ENCODE peak calls at places on chromosomes 7 and 10, in five cellular contexts. One of them, this sample, is unnamed.

GRCh38 chr7:76300210-76300731 is 2.2 kb upstream of the HSPB1 start:
- DNase-seq in HepG2: peak; percentile 76
- DNase-seq in GM12878: no peak
- DNase-seq in H1: no peak
- DNase-seq in K562: no peak
- DNase-seq in this sample: peak; percentile 90

GRCh38 chr7:130140551-130141160 is 64.5 kb downstream of the TMEM209 start:
- DNase-seq in HepG2: no peak
- DNase-seq in GM12878: no peak
- DNase-seq in H1: no peak
- DNase-seq in K562: no peak
- DNase-seq in this sample: no peak

GRCh38 chr7:79458796-79459195 is 5.3 kb upstream of the MAGI2 start:
- DNase-seq in HepG2: no peak
- DNase-seq in GM12878: no peak
- DNase-seq in H1: no peak
- DNase-seq in K562: no peak
- DNase-seq in this sample: no peak

GRCh38 chr10:68871731-68872342 is 29.3 kb upstream of the DDX50 start:
- DNase-seq in HepG2: peak; percentile 46
- DNase-seq in GM12878: no peak
- DNase-seq in H1: no peak
- DNase-seq in K562: no peak
- DNase-seq in this sample: no peak

GRCh38 chr7:5661941-5662340 is 119.5 kb downstream of the RNF216 start:
- DNase-seq in HepG2: no peak
- DNase-seq in GM12878: no peak
- DNase-seq in H1: no peak
- DNase-seq in K562: no peak
- DNase-seq in this sample: no peak

GRCh38 chr10:22700489-22700888 is 13.9 kb downstream of the PIP4K2A start:
- DNase-seq in HepG2: no peak
- DNase-seq in GM12878: no peak
- DNase-seq in H1: no peak
- DNase-seq in K562: no peak
- DNase-seq in this sample: no peak

GRCh38 chr10:133334495-133335237 is 2.0 kb downstream of the CALY start:
- DNase-seq in HepG2: no peak
- DNase-seq in GM12878: no peak
- DNase-seq in H1: no peak
- DNase-seq in K562: no peak
- DNase-seq in this sample: no peak

GRCh38 chr7:2970907-2971306 is 72.8 kb downstream of the CARD11 start:
- DNase-seq in HepG2: no peak
- DNase-seq in GM12878: no peak
- DNase-seq in H1: no peak
- DNase-seq in K562: no peak
- DNase-seq in this sample: no peak

GRCh38 chr10:29725133-29725720 is 90.5 kb upstream of the SVIL start:
- DNase-seq in HepG2: no peak
- DNase-seq in GM12878: no peak
- DNase-seq in H1: no peak
- DNase-seq in K562: no peak
- DNase-seq in this sample: no peak

GRCh38 chr10:47457528-47457820 is 26.4 kb downstream of the ANXA8 start:
- DNase-seq in HepG2: no peak
- DNase-seq in GM12878: no peak
- DNase-seq in H1: no peak
- DNase-seq in K562: no peak
- DNase-seq in this sample: no peak

GRCh38 chr7:29075621-29076020 is 70.7 kb downstream of the CPVL start:
- DNase-seq in HepG2: no peak
- DNase-seq in GM12878: no peak
- DNase-seq in H1: no peak
- DNase-seq in K562: no peak
- DNase-seq in this sample: no peak

GRCh38 chr10:46520941-46521340 is 35.5 kb downstream of the GPRIN2 start:
- DNase-seq in HepG2: no peak
- DNase-seq in GM12878: no peak
- DNase-seq in H1: no peak
- DNase-seq in K562: no peak
- DNase-seq in this sample: no peak

GRCh38 chr7:77954773-77955562 is 156.4 kb downstream of the PHTF2 start:
- DNase-seq in HepG2: no peak
- DNase-seq in GM12878: no peak
- DNase-seq in H1: no peak
- DNase-seq in K562: no peak
- DNase-seq in this sample: no peak

GRCh38 chr10:78212134-78212785 is 178.6 kb downstream of the RPS24 start:
- DNase-seq in HepG2: no peak
- DNase-seq in GM12878: no peak
- DNase-seq in H1: no peak
- DNase-seq in K562: no peak
- DNase-seq in this sample: no peak

GRCh38 chr7:29229946-29230345 is 35.4 kb downstream of the CHN2 start:
- DNase-seq in HepG2: no peak
- DNase-seq in GM12878: no peak
- DNase-seq in H1: no peak
- DNase-seq in K562: no peak
- DNase-seq in this sample: no peak

GRCh38 chr7:148898845-148899474 is 14.9 kb upstream of the EZH2 start:
- DNase-seq in HepG2: peak; percentile 9
- DNase-seq in GM12878: no peak
- DNase-seq in H1: no peak
- DNase-seq in K562: peak; percentile 63
- DNase-seq in this sample: no peak

DNA sequence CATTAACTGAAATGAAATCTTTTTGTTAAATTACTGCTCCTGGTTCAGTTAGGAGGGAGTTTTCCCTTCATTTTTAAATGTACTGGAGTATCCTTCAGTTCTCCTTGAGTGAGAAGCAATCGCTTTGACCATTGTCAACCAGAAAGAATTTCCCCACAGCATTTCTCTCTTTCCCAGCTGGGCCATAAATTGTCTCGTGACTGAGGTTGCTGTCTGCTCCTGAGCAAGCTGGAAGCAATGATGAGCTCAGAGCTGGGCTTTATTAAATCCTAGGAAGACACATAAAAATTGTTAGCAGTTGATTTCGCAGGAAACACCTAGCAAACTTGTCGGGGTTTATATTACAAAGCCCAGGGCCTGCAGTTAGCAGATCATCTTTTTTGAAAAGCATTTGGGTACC is 102.0 kb upstream of the INSYN2A start:
- DNase-seq in HepG2: no peak
- DNase-seq in GM12878: no peak
- DNase-seq in H1: no peak
- DNase-seq in K562: no peak
- DNase-seq in this sample: no peak
- TF ChIP-seq ATF3 in HepG2: no peak
- TF ChIP-seq ATF3 in GM12878: no peak
- TF ChIP-seq ATF3 in H1: no peak
- TF ChIP-seq ATF3 in K562: no peak
- TF ChIP-seq ATF3 in this sample: no peak

DNA sequence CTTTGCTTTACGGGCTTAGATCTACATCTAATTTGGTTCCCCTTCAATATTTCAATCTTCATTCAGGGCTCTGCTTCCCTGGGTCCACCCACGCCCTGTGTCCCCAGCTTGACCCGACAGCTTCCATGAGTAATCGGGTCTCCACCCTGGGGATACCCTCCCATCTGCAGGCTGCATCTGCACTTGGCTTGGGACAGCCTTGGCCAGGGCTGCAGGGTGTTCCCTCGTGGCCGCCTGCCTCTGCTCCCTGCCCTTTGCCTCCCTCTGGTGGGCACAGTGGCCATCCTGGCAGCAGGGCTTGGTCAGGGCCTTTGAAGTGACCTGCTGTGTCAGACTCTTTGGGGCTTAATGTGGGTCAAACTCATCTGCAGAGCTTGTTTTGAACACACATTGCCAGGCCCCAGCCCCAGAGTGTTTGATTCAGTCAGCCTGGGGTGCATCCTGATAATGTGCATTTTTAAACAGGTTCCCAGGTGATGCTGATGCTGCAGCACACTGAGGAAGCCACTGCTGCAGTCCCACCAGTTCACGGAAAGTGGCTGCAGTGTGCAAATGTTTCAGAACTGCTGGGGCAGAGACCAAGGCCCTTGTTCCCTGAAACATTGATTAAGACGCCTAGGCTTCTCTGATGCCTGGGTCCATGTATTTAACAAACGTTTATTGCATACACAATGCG is 80.7 kb upstream of the SEC61G start:
- DNase-seq in HepG2: peak; percentile 20
- DNase-seq in GM12878: no peak
- DNase-seq in H1: peak; percentile 39
- DNase-seq in K562: no peak
- DNase-seq in this sample: peak; percentile 51
- TF ChIP-seq POLR2AphosphoS5 in HepG2: no peak
- TF ChIP-seq POLR2AphosphoS5 in GM12878: no peak
- TF ChIP-seq POLR2AphosphoS5 in H1: no peak
- TF ChIP-seq POLR2AphosphoS5 in K562: no peak
- TF ChIP-seq POLR2AphosphoS5 in this sample: peak; percentile 47

DNA sequence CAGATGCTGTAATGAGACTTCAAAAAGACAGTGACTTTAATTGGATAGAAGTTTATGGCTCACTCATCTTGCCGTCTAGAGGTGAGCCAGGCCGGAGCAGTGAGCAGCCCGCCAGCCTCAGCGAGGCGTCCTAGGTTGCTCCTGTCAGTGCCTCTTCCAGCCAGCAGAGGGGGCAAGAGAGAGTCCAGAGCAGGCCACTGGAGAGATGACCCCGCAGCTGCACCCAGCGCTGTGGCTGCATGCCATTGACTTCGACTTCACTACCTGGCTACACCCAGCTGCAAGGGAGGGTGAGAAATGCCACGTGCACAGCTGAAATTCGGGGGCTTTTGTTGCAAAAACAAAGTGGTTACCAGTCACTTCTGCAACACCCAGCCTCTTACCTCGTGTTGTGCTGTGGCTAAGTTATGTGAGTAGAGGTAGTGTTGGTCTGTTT is 26.5 kb downstream of the NUB1 start:
- DNase-seq in HepG2: peak; percentile 68
- DNase-seq in GM12878: no peak
- DNase-seq in H1: peak; percentile 58
- DNase-seq in K562: peak; percentile 92
- DNase-seq in this sample: peak; percentile 48
- TF ChIP-seq ATF3 in HepG2: no peak
- TF ChIP-seq ATF3 in GM12878: no peak
- TF ChIP-seq ATF3 in H1: no peak
- TF ChIP-seq ATF3 in K562: no peak
- TF ChIP-seq ATF3 in this sample: no peak

DNA sequence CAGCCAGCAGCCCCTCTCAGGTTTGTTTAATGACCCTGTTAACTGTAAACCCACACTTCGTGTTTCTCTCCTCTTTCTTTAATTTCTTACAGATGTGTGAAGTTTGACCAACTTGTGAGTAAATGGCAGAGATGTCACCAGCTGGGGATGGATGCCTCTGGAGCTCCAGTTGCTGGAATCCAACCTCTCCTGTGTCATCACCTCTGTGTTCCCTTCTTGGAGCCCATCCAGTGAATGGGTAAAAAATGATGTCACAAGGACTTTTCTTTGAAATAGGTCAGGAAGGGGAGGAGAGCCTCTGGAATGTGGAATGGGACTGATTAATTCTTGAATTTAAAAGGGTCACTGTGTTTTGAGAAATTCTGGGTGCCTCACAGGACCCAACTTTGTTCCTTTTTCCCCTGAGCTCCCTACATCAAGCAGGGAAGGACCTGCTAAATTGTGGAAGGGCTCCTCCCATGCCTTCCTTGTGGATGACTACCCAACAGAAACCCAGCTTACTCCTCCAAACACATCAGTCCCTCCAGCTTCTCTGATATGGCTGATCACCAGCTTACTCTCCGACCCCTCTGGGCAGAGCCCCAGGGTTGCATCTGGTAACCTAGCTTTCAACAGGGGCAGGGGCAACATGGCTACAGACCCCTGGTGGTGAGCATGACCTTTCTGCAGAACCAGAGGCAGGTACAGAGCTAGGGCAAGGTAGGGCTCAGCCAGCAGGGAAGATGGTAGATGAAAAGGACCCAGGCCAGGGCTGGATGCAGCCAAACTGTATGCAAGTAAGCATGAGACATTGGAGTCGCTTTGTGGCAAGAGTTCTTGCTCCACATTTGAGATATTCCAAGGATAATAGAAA is 67.5 kb downstream of the STRA8 start:
- DNase-seq in HepG2: no peak
- DNase-seq in GM12878: no peak
- DNase-seq in H1: no peak
- DNase-seq in K562: no peak
- DNase-seq in this sample: no peak
- TF ChIP-seq POLR2AphosphoS5 in HepG2: no peak
- TF ChIP-seq POLR2AphosphoS5 in GM12878: no peak
- TF ChIP-seq POLR2AphosphoS5 in H1: no peak
- TF ChIP-seq POLR2AphosphoS5 in K562: no peak
- TF ChIP-seq POLR2AphosphoS5 in this sample: no peak

DNA sequence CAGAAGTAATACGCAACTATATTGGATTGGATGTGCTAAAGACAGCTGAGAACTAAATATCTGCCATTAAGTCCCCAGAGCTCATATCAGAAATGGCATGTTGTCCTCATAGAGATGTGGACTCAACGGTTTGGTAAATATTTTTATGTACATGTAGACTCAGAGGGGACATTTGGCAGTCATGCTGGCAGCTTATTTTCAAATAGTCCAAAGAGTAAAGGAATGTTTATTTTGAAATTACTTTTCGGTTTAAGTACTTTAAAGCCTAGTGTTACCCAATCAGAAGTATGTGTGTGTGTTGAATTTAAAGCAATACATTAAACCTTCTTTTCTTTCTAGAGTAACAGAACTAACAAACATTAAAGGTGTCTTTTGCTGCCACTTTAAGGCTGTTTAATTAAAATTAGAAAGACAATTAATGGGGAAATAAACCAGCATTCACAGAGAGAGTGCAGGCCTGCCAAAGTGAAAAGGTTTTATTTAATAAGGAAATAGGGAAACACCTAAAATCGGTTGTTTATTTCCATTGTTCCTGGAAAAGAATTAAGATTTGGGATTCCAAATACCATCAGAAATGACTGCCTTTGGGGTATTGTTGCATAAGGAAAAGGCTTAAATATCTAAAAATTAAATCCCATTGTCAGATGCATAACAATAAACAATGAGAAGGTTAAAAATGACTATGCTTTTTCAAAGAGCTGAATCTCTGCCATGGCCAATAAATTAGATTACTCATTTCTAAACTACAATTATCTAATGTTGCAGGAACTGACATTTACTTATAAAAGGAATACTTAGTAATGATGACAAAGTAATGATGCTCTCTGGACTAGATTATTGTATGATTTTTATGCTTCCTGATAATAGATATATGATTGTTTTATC is 113.4 kb upstream of the AHR start:
- DNase-seq in HepG2: peak; percentile 94
- DNase-seq in GM12878: no peak
- DNase-seq in H1: no peak
- DNase-seq in K562: no peak
- DNase-seq in this sample: no peak
- TF ChIP-seq ATF3 in HepG2: no peak
- TF ChIP-seq ATF3 in GM12878: no peak
- TF ChIP-seq ATF3 in H1: no peak
- TF ChIP-seq ATF3 in K562: no peak
- TF ChIP-seq ATF3 in this sample: no peak

This sample was measured in HCT116.